ENCODE peak calls at places on chromosomes 3 and 15, in seven cellular contexts. E, N, O, D, A, V and I are unnamed samples.

GRCh38 chr15:74399511-74400312 is 32.3 kb upstream of the CYP11A1 start:
- DNase-seq in A (no peak), D (no peak), O (no peak), N (no peak), E (peak; percentile 67), V (no peak), I (no peak)

GRCh38 chr3:58143417-58144055 is 67.2 kb downstream of the DNASE1L3 start:
- DNase-seq in E (no peak), N (no peak), O (no peak), A (no peak), V (no peak), D (no peak), I (no peak)

GRCh38 chr15:45495588-45495987 is 27.0 kb downstream of the SLC30A4 start:
- DNase-seq in A (no peak), N (no peak), V (no peak), D (no peak), O (no peak), E (no peak), I (no peak)

GRCh38 chr3:94349310-94349848 is 286.5 kb downstream of the NSUN3 start:
- DNase-seq in V (no peak), E (no peak), N (no peak), A (no peak), O (no peak), D (no peak), I (no peak)

GRCh38 chr3:135240426-135240825 is 445.4 kb downstream of the EPHB1 start:
- DNase-seq in D (no peak), N (no peak), A (no peak), V (no peak), O (no peak), E (no peak), I (no peak)

GRCh38 chr3:12454808-12455121 is 29.5 kb upstream of the TSEN2 start:
- DNase-seq in A (no peak), D (no peak), N (no peak), V (no peak), E (no peak), O (no peak), I (no peak)

GRCh38 chr15:80887148-80887547 is 102.5 kb downstream of the MESD start:
- DNase-seq in D (no peak), O (no peak), N (no peak), V (no peak), E (no peak), A (no peak), I (no peak)

GRCh38 chr3:39292961-39293360 is 13.1 kb upstream of the CX3CR1 start:
- DNase-seq in E (no peak), V (no peak), O (no peak), D (no peak), N (no peak), A (no peak), I (no peak)

GRCh38 chr15:89822030-89822429 is 7.4 kb upstream of the ANPEP start:
- DNase-seq in V (no peak), E (no peak), N (peak; percentile 17), A (no peak), O (no peak), D (no peak), I (peak; percentile 35)

GRCh38 chr15:92655178-92655995 is at the start of gene FAM174B:
- DNase-seq in N (peak; percentile 92), O (peak; percentile 69), A (no peak), E (peak; percentile 63), V (no peak), D (no peak), I (peak; percentile 85)

GRCh38 chr3:192060160-192060783 is 599.3 kb downstream of the PYDC2 start:
- DNase-seq in A (no peak), D (no peak), O (no peak), N (no peak), V (no peak), E (no peak), I (no peak)

GRCh38 chr15:42191610-42192346 is 16.3 kb downstream of the VPS39 start:
- DNase-seq in E (no peak), V (no peak), O (no peak), D (no peak), N (no peak), A (no peak), I (no peak)

GRCh38 chr3:128170866-128171516 is 17.7 kb downstream of the EEFSEC start:
- DNase-seq in A (peak; percentile 75), E (no peak), D (peak; percentile 67), O (no peak), V (peak; percentile 45), N (peak; percentile 80), I (peak; percentile 73)